ENCODE peak calls at places on chromosomes 16 and 17, in nine cellular contexts. One of them, this sample, is unnamed. For H3K4me1, the result is how much of the 10 kb centered on the place peaks cover.

GRCh38 chr17:39714234-39714633 is 14.4 kb downstream of the ERBB2 start:
- DNase-seq in iPS DF 6.9: no peak
- DNase-seq in IMR-90: no peak
- DNase-seq in ovary: no peak
- DNase-seq in psoas muscle: no peak
- DNase-seq in aorta: no peak
- DNase-seq in thyroid gland: no peak
- DNase-seq in pancreas: no peak
- DNase-seq in A549: no peak
- DNase-seq in this sample: no peak

GRCh38 chr16:28175715-28176114 is 36.0 kb downstream of the XPO6 start:
- DNase-seq in ovary: no peak
- DNase-seq in A549: no peak
- DNase-seq in aorta: no peak
- DNase-seq in thyroid gland: no peak
- DNase-seq in pancreas: no peak
- DNase-seq in iPS DF 6.9: no peak
- DNase-seq in IMR-90: no peak
- DNase-seq in psoas muscle: no peak
- DNase-seq in this sample: no peak

GRCh38 chr17:36066365-36066945 is 2.4 kb downstream of the CCL18 start:
- DNase-seq in ovary: no peak
- DNase-seq in pancreas: no peak
- DNase-seq in iPS DF 6.9: no peak
- DNase-seq in A549: no peak
- DNase-seq in IMR-90: no peak
- DNase-seq in psoas muscle: no peak
- DNase-seq in aorta: no peak
- DNase-seq in thyroid gland: no peak
- DNase-seq in this sample: no peak

GRCh38 chr17:77303620-77304019 is 162.9 kb downstream of the SEC14L1 start:
- DNase-seq in iPS DF 6.9: no peak
- DNase-seq in pancreas: no peak
- DNase-seq in thyroid gland: no peak
- DNase-seq in aorta: no peak
- DNase-seq in ovary: no peak
- DNase-seq in psoas muscle: no peak
- DNase-seq in IMR-90: peak
- DNase-seq in A549: no peak
- DNase-seq in this sample: no peak

GRCh38 chr17:78131172-78132085 is 858 bp downstream of the TMC8 start:
- DNase-seq in pancreas: peak
- DNase-seq in IMR-90: no peak
- DNase-seq in ovary: no peak
- DNase-seq in A549: no peak
- DNase-seq in aorta: peak
- DNase-seq in thyroid gland: no peak
- DNase-seq in iPS DF 6.9: no peak
- DNase-seq in psoas muscle: peak
- DNase-seq in this sample: no peak

GRCh38 chr17:82105882-82106696 is 8.1 kb upstream of the FASN start:
- DNase-seq in A549: peak
- DNase-seq in thyroid gland: peak
- DNase-seq in IMR-90: peak
- DNase-seq in ovary: peak
- DNase-seq in aorta: no peak
- DNase-seq in psoas muscle: peak
- DNase-seq in pancreas: peak
- DNase-seq in iPS DF 6.9: peak
- DNase-seq in this sample: no peak

GRCh38 chr17:56478836-56479447 is 114.6 kb upstream of the NOG start:
- DNase-seq in iPS DF 6.9: peak
- DNase-seq in ovary: no peak
- DNase-seq in aorta: no peak
- DNase-seq in thyroid gland: no peak
- DNase-seq in pancreas: no peak
- DNase-seq in psoas muscle: no peak
- DNase-seq in IMR-90: peak
- DNase-seq in A549: peak
- DNase-seq in this sample: no peak

GRCh38 chr16:81547194-81547918 is 102.7 kb downstream of the CMIP start:
- DNase-seq in aorta: peak
- DNase-seq in IMR-90: no peak
- DNase-seq in pancreas: no peak
- DNase-seq in thyroid gland: no peak
- DNase-seq in psoas muscle: no peak
- DNase-seq in iPS DF 6.9: no peak
- DNase-seq in A549: no peak
- DNase-seq in ovary: no peak
- DNase-seq in this sample: no peak

GRCh38 chr17:17236295-17237025 is 508 bp downstream of the FLCN start:
- DNase-seq in thyroid gland: peak
- DNase-seq in IMR-90: peak
- DNase-seq in psoas muscle: peak
- DNase-seq in iPS DF 6.9: no peak
- DNase-seq in aorta: peak
- DNase-seq in ovary: no peak
- DNase-seq in A549: peak
- DNase-seq in pancreas: no peak
- DNase-seq in this sample: no peak

GRCh38 chr17:71033336-71033735 is 864.0 kb downstream of the KCNJ2 start:
- DNase-seq in thyroid gland: no peak
- DNase-seq in iPS DF 6.9: no peak
- DNase-seq in IMR-90: no peak
- DNase-seq in psoas muscle: no peak
- DNase-seq in pancreas: no peak
- DNase-seq in ovary: no peak
- DNase-seq in A549: no peak
- DNase-seq in aorta: no peak
- DNase-seq in this sample: no peak

GRCh38 chr17:12429125-12429524 is 236.6 kb upstream of the MYOCD start:
- DNase-seq in iPS DF 6.9: no peak
- DNase-seq in A549: no peak
- DNase-seq in ovary: no peak
- DNase-seq in thyroid gland: no peak
- DNase-seq in psoas muscle: no peak
- DNase-seq in IMR-90: no peak
- DNase-seq in aorta: no peak
- DNase-seq in pancreas: no peak
- DNase-seq in this sample: no peak

GRCh38 chr16:26963109-26963508 is 103.6 kb upstream of the C16orf82 start:
- DNase-seq in ovary: no peak
- DNase-seq in iPS DF 6.9: peak
- DNase-seq in A549: peak
- DNase-seq in thyroid gland: no peak
- DNase-seq in aorta: no peak
- DNase-seq in psoas muscle: no peak
- DNase-seq in pancreas: no peak
- DNase-seq in IMR-90: peak
- DNase-seq in this sample: no peak

GRCh38 chr17:72616457-72616856 is 476.0 kb downstream of the SLC39A11 start:
- DNase-seq in psoas muscle: no peak
- DNase-seq in iPS DF 6.9: no peak
- DNase-seq in thyroid gland: no peak
- DNase-seq in IMR-90: no peak
- DNase-seq in aorta: no peak
- DNase-seq in pancreas: no peak
- DNase-seq in A549: no peak
- DNase-seq in ovary: no peak
- DNase-seq in this sample: no peak
- H3K4me3 ChIP-seq in psoas muscle: no peak
- H3K4me3 ChIP-seq in iPS DF 6.9: no peak
- H3K4me3 ChIP-seq in thyroid gland: no peak
- H3K4me3 ChIP-seq in IMR-90: no peak
- H3K4me3 ChIP-seq in aorta: no peak
- H3K4me3 ChIP-seq in pancreas: no peak
- H3K4me3 ChIP-seq in A549: no peak
- H3K4me3 ChIP-seq in ovary: no peak
- H3K4me3 ChIP-seq in this sample: no peak

GRCh38 chr16:574021-574760 is 4.4 kb downstream of the PIGQ start:
- DNase-seq in ovary: no peak
- DNase-seq in aorta: no peak
- DNase-seq in A549: no peak
- DNase-seq in iPS DF 6.9: no peak
- DNase-seq in pancreas: no peak
- DNase-seq in IMR-90: no peak
- DNase-seq in psoas muscle: no peak
- DNase-seq in thyroid gland: no peak
- DNase-seq in this sample: no peak
- H3K4me1 ChIP-seq in ovary: under half
- H3K4me1 ChIP-seq in aorta: under half
- H3K4me1 ChIP-seq in A549: under half
- H3K4me1 ChIP-seq in iPS DF 6.9: under half
- H3K4me1 ChIP-seq in pancreas: under half
- H3K4me1 ChIP-seq in IMR-90: under half
- H3K4me1 ChIP-seq in psoas muscle: under half
- H3K4me1 ChIP-seq in thyroid gland: under half
- H3K4me1 ChIP-seq in this sample: under half

GRCh38 chr17:79777844-79778503 is at the start of gene CBX2:
- DNase-seq in IMR-90: peak
- DNase-seq in thyroid gland: peak
- DNase-seq in iPS DF 6.9: no peak
- DNase-seq in aorta: peak
- DNase-seq in A549: peak
- DNase-seq in psoas muscle: peak
- DNase-seq in pancreas: peak
- DNase-seq in ovary: peak
- DNase-seq in this sample: no peak

GRCh38 chr17:79778504-79779087 is 648 bp downstream of the CBX2 start:
- DNase-seq in pancreas: peak
- DNase-seq in iPS DF 6.9: no peak
- DNase-seq in psoas muscle: no peak
- DNase-seq in A549: no peak
- DNase-seq in aorta: peak
- DNase-seq in IMR-90: no peak
- DNase-seq in thyroid gland: peak
- DNase-seq in ovary: peak
- DNase-seq in this sample: no peak

GRCh38 chr17:79779661-79780365 is 1.9 kb downstream of the CBX2 start:
- DNase-seq in A549: no peak
- DNase-seq in iPS DF 6.9: no peak
- DNase-seq in ovary: peak
- DNase-seq in aorta: peak
- DNase-seq in IMR-90: no peak
- DNase-seq in thyroid gland: no peak
- DNase-seq in pancreas: peak
- DNase-seq in psoas muscle: no peak
- DNase-seq in this sample: no peak

GRCh38 chr17:79777166-79777843 is 643 bp upstream of the CBX2 start:
- DNase-seq in A549: peak
- DNase-seq in ovary: peak
- DNase-seq in IMR-90: peak
- DNase-seq in psoas muscle: peak
- DNase-seq in pancreas: peak
- DNase-seq in aorta: peak
- DNase-seq in iPS DF 6.9: no peak
- DNase-seq in thyroid gland: peak
- DNase-seq in this sample: peak

GRCh38 chr17:79779088-79779529 is 1.2 kb downstream of the CBX2 start:
- DNase-seq in thyroid gland: no peak
- DNase-seq in IMR-90: no peak
- DNase-seq in ovary: peak
- DNase-seq in psoas muscle: no peak
- DNase-seq in iPS DF 6.9: no peak
- DNase-seq in A549: no peak
- DNase-seq in pancreas: peak
- DNase-seq in aorta: peak
- DNase-seq in this sample: no peak
- H3K4me3 ChIP-seq in thyroid gland: no peak
- H3K4me3 ChIP-seq in IMR-90: peak
- H3K4me3 ChIP-seq in ovary: no peak
- H3K4me3 ChIP-seq in psoas muscle: peak
- H3K4me3 ChIP-seq in iPS DF 6.9: peak
- H3K4me3 ChIP-seq in A549: peak
- H3K4me3 ChIP-seq in pancreas: no peak
- H3K4me3 ChIP-seq in aorta: no peak
- H3K4me3 ChIP-seq in this sample: no peak

GRCh38 chr16:85352221-85352620 is 239.9 kb upstream of the CIBAR2 start:
- DNase-seq in A549: no peak
- DNase-seq in aorta: no peak
- DNase-seq in iPS DF 6.9: no peak
- DNase-seq in psoas muscle: no peak
- DNase-seq in ovary: no peak
- DNase-seq in thyroid gland: no peak
- DNase-seq in IMR-90: no peak
- DNase-seq in pancreas: no peak
- DNase-seq in this sample: no peak
- H3K4me1 ChIP-seq in A549: under half
- H3K4me1 ChIP-seq in aorta: under half
- H3K4me1 ChIP-seq in iPS DF 6.9: under half
- H3K4me1 ChIP-seq in psoas muscle: under half
- H3K4me1 ChIP-seq in ovary: under half
- H3K4me1 ChIP-seq in thyroid gland: under half
- H3K4me1 ChIP-seq in IMR-90: under half
- H3K4me1 ChIP-seq in pancreas: under half
- H3K4me1 ChIP-seq in this sample: under half

GRCh38 chr16:84650062-84650991 is 2.0 kb downstream of the KLHL36 start:
- DNase-seq in psoas muscle: no peak
- DNase-seq in aorta: no peak
- DNase-seq in thyroid gland: no peak
- DNase-seq in A549: peak
- DNase-seq in iPS DF 6.9: no peak
- DNase-seq in pancreas: no peak
- DNase-seq in ovary: no peak
- DNase-seq in IMR-90: peak
- DNase-seq in this sample: no peak

GRCh38 chr16:84649511-84649861 is 1.2 kb downstream of the KLHL36 start:
- DNase-seq in thyroid gland: no peak
- DNase-seq in ovary: no peak
- DNase-seq in IMR-90: no peak
- DNase-seq in aorta: no peak
- DNase-seq in psoas muscle: no peak
- DNase-seq in pancreas: no peak
- DNase-seq in iPS DF 6.9: no peak
- DNase-seq in A549: no peak
- DNase-seq in this sample: no peak

GRCh38 chr16:84654998-84655397 is 6.7 kb downstream of the KLHL36 start:
- DNase-seq in iPS DF 6.9: no peak
- DNase-seq in thyroid gland: no peak
- DNase-seq in aorta: no peak
- DNase-seq in IMR-90: no peak
- DNase-seq in ovary: no peak
- DNase-seq in psoas muscle: no peak
- DNase-seq in A549: no peak
- DNase-seq in pancreas: no peak
- DNase-seq in this sample: no peak

GRCh38 chr16:84654238-84654637 is 5.9 kb downstream of the KLHL36 start:
- DNase-seq in A549: no peak
- DNase-seq in psoas muscle: no peak
- DNase-seq in pancreas: no peak
- DNase-seq in iPS DF 6.9: no peak
- DNase-seq in aorta: no peak
- DNase-seq in ovary: no peak
- DNase-seq in IMR-90: no peak
- DNase-seq in thyroid gland: no peak
- DNase-seq in this sample: no peak

GRCh38 chr16:84652565-84652964 is 4.3 kb downstream of the KLHL36 start:
- DNase-seq in ovary: no peak
- DNase-seq in pancreas: no peak
- DNase-seq in IMR-90: no peak
- DNase-seq in iPS DF 6.9: no peak
- DNase-seq in aorta: no peak
- DNase-seq in A549: no peak
- DNase-seq in thyroid gland: no peak
- DNase-seq in psoas muscle: no peak
- DNase-seq in this sample: no peak
- H3K4me3 ChIP-seq in ovary: no peak
- H3K4me3 ChIP-seq in pancreas: no peak
- H3K4me3 ChIP-seq in IMR-90: no peak
- H3K4me3 ChIP-seq in iPS DF 6.9: no peak
- H3K4me3 ChIP-seq in aorta: no peak
- H3K4me3 ChIP-seq in A549: no peak
- H3K4me3 ChIP-seq in thyroid gland: no peak
- H3K4me3 ChIP-seq in psoas muscle: no peak
- H3K4me3 ChIP-seq in this sample: no peak

This sample was measured in tibial artery.